ENCODE peak calls at places on chromosomes 13 and 19, in seven cellular contexts. F, C, P, J, K, R and Q are unnamed samples.

GRCh38 chr13:47112205-47112896 is 215.5 kb upstream of the HTR2A start:
- DNase-seq in F (no peak), C (no peak), P (no peak), J (no peak), K (no peak), R (no peak), Q (no peak)

GRCh38 chr19:15584541-15585115 is 30.4 kb upstream of the CYP4F8 start:
- DNase-seq in F (peak; percentile 87), C (peak; percentile 4), P (peak; percentile 47), J (peak; percentile 67), K (peak; percentile 91), R (peak; percentile 86), Q (peak; percentile 65)

GRCh38 chr13:33326723-33327122 is 41.2 kb upstream of the STARD13 start:
- DNase-seq in F (no peak), C (no peak), P (no peak), J (no peak), K (no peak), R (no peak), Q (no peak)

GRCh38 chr13:80413611-80414010 is 72.7 kb upstream of the SPRY2 start:
- DNase-seq in F (no peak), C (no peak), P (no peak), J (no peak), K (no peak), R (no peak), Q (no peak)

GRCh38 chr19:14112809-14113385 is 4.7 kb downstream of the PRKACA start:
- DNase-seq in F (no peak), C (no peak), P (no peak), J (no peak), K (no peak), R (no peak), Q (no peak)

GRCh38 chr13:52454459-52454824 is 836 bp upstream of the CKAP2 start:
- DNase-seq in F (no peak), C (peak; percentile 19), P (no peak), J (peak; percentile 16), K (no peak), R (no peak), Q (peak; percentile 74)

GRCh38 chr19:43784251-43784980 is 3.6 kb upstream of the KCNN4 start:
- DNase-seq in F (no peak), C (no peak), P (peak; percentile 75), J (peak; percentile 30), K (peak; percentile 72), R (no peak), Q (peak; percentile 46)

GRCh38 chr19:15779756-15780476 is 7.5 kb upstream of the OR10H5 start:
- DNase-seq in F (peak; percentile 60), C (no peak), P (peak; percentile 21), J (no peak), K (no peak), R (peak; percentile 6), Q (no peak)

GRCh38 chr13:102642475-102642874 is 45.7 kb downstream of the TPP2 start:
- DNase-seq in F (peak; percentile 64), C (peak; percentile 77), P (no peak), J (no peak), K (no peak), R (no peak), Q (peak; percentile 77)

GRCh38 chr13:99796175-99796819 is 175.3 kb downstream of the ZIC5 start:
- DNase-seq in F (no peak), C (no peak), P (peak; percentile 24), J (peak; percentile 6), K (peak; percentile 24), R (peak; percentile 83), Q (no peak)

GRCh38 chr19:47663435-47663910 is 49.7 kb upstream of the EHD2 start:
- DNase-seq in F (no peak), C (no peak), P (peak; percentile 98), J (no peak), K (no peak), R (no peak), Q (no peak)

GRCh38 chr13:83950284-83950683 is 68.0 kb upstream of the SLITRK1 start:
- DNase-seq in F (no peak), C (no peak), P (no peak), J (no peak), K (no peak), R (no peak), Q (no peak)

GRCh38 chr19:32387701-32388392 is 17.7 kb upstream of the DPY19L3 start:
- DNase-seq in F (no peak), C (no peak), P (peak; percentile 73), J (no peak), K (no peak), R (peak; percentile 6), Q (peak; percentile 78)

GRCh38 chr19:20664917-20665781 is 3.8 kb upstream of the ZNF626 start:
- DNase-seq in F (no peak), C (no peak), P (peak; percentile 22), J (no peak), K (no peak), R (no peak), Q (no peak)

GRCh38 chr19:2032296-2032941 is 16.9 kb upstream of the BTBD2 start:
- DNase-seq in F (peak; percentile 99), C (peak; percentile 64), P (peak; percentile 89), J (no peak), K (peak; percentile 59), R (peak; percentile 92), Q (peak; percentile 93)

GRCh38 chr13:110062077-110062776 is 244.7 kb downstream of the COL4A1 start:
- DNase-seq in F (no peak), C (no peak), P (peak; percentile 47), J (no peak), K (no peak), R (no peak), Q (no peak)

GRCh38 chr13:79455331-79455730 is 25.6 kb upstream of the NDFIP2 start:
- DNase-seq in F (no peak), C (no peak), P (peak; percentile 22), J (no peak), K (no peak), R (no peak), Q (no peak)